ENCODE peak calls at places on chromosomes 13 and 19, in six cellular contexts. G is effector CD4-positive, alpha-beta T cell; N is caudate nucleus; V is cardiac fibroblast; Q is Kasumi-1; T is small intestine. Z is an unnamed sample.

GRCh38 chr19:42111384-42111783 is 20.9 kb downstream of the POU2F2 start:
- DNase-seq in G (no peak), N (no peak), V (peak; percentile 84), Q (no peak), T (no peak), Z (no peak)

GRCh38 chr19:1133471-1133929 is 29.7 kb downstream of the GPX4 start:
- DNase-seq in G (peak; percentile 72), N (no peak), V (no peak), Q (peak; percentile 88), T (peak; percentile 60), Z (peak; percentile 87)

GRCh38 chr19:29667941-29668340 is 2.7 kb downstream of the PLEKHF1 start:
- DNase-seq in G (peak; percentile 62), N (no peak), V (no peak), Q (no peak), T (peak; percentile 52), Z (peak; percentile 68)

GRCh38 chr13:90926459-90926858 is 421.0 kb upstream of the MIR17HG start:
- DNase-seq in G (no peak), N (no peak), V (no peak), Q (no peak), T (no peak), Z (no peak)

GRCh38 chr13:106151056-106151699 is 384.3 kb downstream of the EFNB2 start:
- DNase-seq in G (no peak), N (no peak), V (peak; percentile 97), Q (no peak), T (peak; percentile 83), Z (no peak)

GRCh38 chr13:23657056-23657455 is 86.8 kb downstream of the TNFRSF19 start:
- DNase-seq in G (no peak), N (no peak), V (no peak), Q (no peak), T (no peak), Z (no peak)

GRCh38 chr13:80116107-80116506 is 224.8 kb downstream of the SPRY2 start:
- DNase-seq in G (no peak), N (no peak), V (peak; percentile 74), Q (no peak), T (no peak), Z (no peak)

GRCh38 chr19:34832581-34833112 is 59.6 kb upstream of the ZNF599 start:
- DNase-seq in G (no peak), N (no peak), V (no peak), Q (no peak), T (no peak), Z (no peak)

GRCh38 chr13:59982631-59983382 is 180.9 kb downstream of the DIAPH3 start:
- DNase-seq in G (no peak), N (no peak), V (peak; percentile 56), Q (no peak), T (no peak), Z (no peak)

GRCh38 chr13:29713841-29714240 is 118.4 kb upstream of the SLC7A1 start:
- DNase-seq in G (no peak), N (no peak), V (peak; percentile 56), Q (peak; percentile 1), T (peak; percentile 51), Z (no peak)

GRCh38 chr19:33677745-33678426 is 56.1 kb downstream of the CHST8 start:
- DNase-seq in G (no peak), N (no peak), V (no peak), Q (no peak), T (no peak), Z (no peak)

GRCh38 chr13:49641810-49642291 is 13.5 kb downstream of the ARL11 start:
- DNase-seq in G (no peak), N (no peak), V (peak; percentile 96), Q (peak; percentile 86), T (no peak), Z (no peak)

GRCh38 chr13:66154981-66155380 is 1075.2 kb downstream of the PCDH9 start:
- DNase-seq in G (no peak), N (no peak), V (peak; percentile 61), Q (peak; percentile 38), T (no peak), Z (no peak)

GRCh38 chr13:27599845-27600553 is 20.3 kb downstream of the LNX2 start:
- DNase-seq in G (no peak), N (no peak), V (peak; percentile 61), Q (no peak), T (peak; percentile 62), Z (no peak)

GRCh38 chr13:20475927-20476691 is 49.5 kb downstream of the CRYL1 start:
- DNase-seq in G (peak; percentile 61), N (no peak), V (no peak), Q (peak; percentile 29), T (peak; percentile 51), Z (peak; percentile 48)

GRCh38 chr13:102693781-102694180 is 1.1 kb downstream of the METTL21C start:
- DNase-seq in G (no peak), N (no peak), V (peak; percentile 31), Q (no peak), T (no peak), Z (no peak)

GRCh38 chr13:66950666-66951065 is 279.5 kb downstream of the PCDH9 start:
- DNase-seq in G (no peak), N (no peak), V (no peak), Q (no peak), T (no peak), Z (no peak)

GRCh38 chr13:45219938-45220375 is 19.1 kb upstream of the KCTD4 start:
- DNase-seq in G (no peak), N (no peak), V (peak; percentile 87), Q (peak; percentile 28), T (peak; percentile 62), Z (no peak)

GRCh38 chr19:19537321-19538048 is 580 bp upstream of the CILP2 start:
- DNase-seq in G (no peak), N (no peak), V (no peak), Q (no peak), T (no peak), Z (no peak)

GRCh38 chr19:1064661-1065605 is 2.0 kb upstream of the ARHGAP45 start:
- DNase-seq in G (peak; percentile 61), N (no peak), V (peak; percentile 72), Q (peak; percentile 52), T (peak; percentile 72), Z (peak; percentile 65)

Z was measured in effector memory CD8-positive, alpha-beta T cell.